ENCODE peak calls at places on chromosome 12, in ten cellular contexts. H is AG09309; I is coronary artery; B is neural progenitor cell; F is dorsolateral prefrontal cortex; O is CD4-positive, alpha-beta T cell; T is HL-60; D is ovary; V is Caco-2; E is uterus. G is an unnamed sample.

GRCh38 chr12:4645023-4645422 is 3.8 kb downstream of the AKAP3 start:
- DNase-seq in D (no peak), E (no peak), T (no peak), B (no peak), F (no peak), O (no peak), H (no peak), I (no peak), V (no peak), G (no peak)

GRCh38 chr12:132314516-132315233 is 14.7 kb downstream of the GALNT9 start:
- DNase-seq in T (no peak), O (no peak), V (no peak), B (no peak), D (no peak), I (no peak), E (no peak), F (peak), H (no peak), G (no peak)

GRCh38 chr12:5328669-5329068 is 103.2 kb upstream of the NTF3 start:
- DNase-seq in H (no peak), F (no peak), B (peak), E (no peak), V (no peak), I (no peak), T (no peak), D (no peak), O (no peak), G (no peak)

GRCh38 chr12:126895946-126896520 is 1370.9 kb upstream of the TMEM132C start:
- DNase-seq in E (no peak), H (no peak), F (no peak), T (no peak), V (no peak), O (no peak), D (no peak), B (no peak), I (no peak), G (no peak)

GRCh38 chr12:21725731-21726130 is 48.8 kb downstream of the KCNJ8 start:
- DNase-seq in O (no peak), F (no peak), H (no peak), D (no peak), V (no peak), T (no peak), B (no peak), I (no peak), E (no peak), G (no peak)

GRCh38 chr12:32298917-32299316 is 100.4 kb upstream of the FGD4 start:
- DNase-seq in O (no peak), F (no peak), H (peak), T (no peak), B (no peak), E (no peak), D (no peak), I (no peak), V (no peak), G (no peak)

GRCh38 chr12:15854916-15855315 is 27.3 kb upstream of the STRAP start:
- DNase-seq in I (no peak), F (no peak), B (peak), E (no peak), V (no peak), T (no peak), H (no peak), D (no peak), O (no peak), G (no peak)

GRCh38 chr12:89648211-89648930 is 60.3 kb downstream of the ATP2B1 start:
- DNase-seq in V (peak), D (no peak), F (no peak), I (no peak), E (no peak), H (no peak), T (no peak), B (peak), O (no peak), G (no peak)

GRCh38 chr12:46908936-46909635 is 83.3 kb upstream of the SLC38A4 start:
- DNase-seq in F (no peak), O (no peak), T (no peak), D (no peak), E (no peak), I (no peak), V (no peak), H (no peak), B (no peak), G (no peak)

GRCh38 chr12:52691076-52691764 is 11.0 kb upstream of the KRT1 start:
- DNase-seq in H (no peak), D (peak), I (no peak), O (peak), V (peak), B (peak), F (peak), E (no peak), T (no peak), G (peak)

GRCh38 chr12:27966870-27967269 is 5.7 kb downstream of the PTHLH start:
- DNase-seq in T (no peak), H (peak), D (no peak), F (no peak), V (peak), B (no peak), I (no peak), O (no peak), E (no peak), G (no peak)

GRCh38 chr12:95446511-95446910 is 27.4 kb upstream of the METAP2 start:
- DNase-seq in T (no peak), F (peak), O (no peak), I (no peak), D (peak), B (peak), E (peak), H (no peak), V (peak), G (peak)

GRCh38 chr12:50765325-50765911 is 1.5 kb downstream of the ATF1 start:
- DNase-seq in T (peak), V (peak), F (peak), D (peak), E (no peak), O (peak), B (peak), I (no peak), H (no peak), G (peak)

GRCh38 chr12:71452006-71452405 is 12.4 kb downstream of the LGR5 start:
- DNase-seq in T (no peak), H (no peak), B (no peak), V (no peak), D (no peak), I (no peak), F (no peak), E (no peak), O (no peak), G (no peak)

GRCh38 chr12:119835068-119835467 is 42.1 kb downstream of the CIT start:
- DNase-seq in O (no peak), I (no peak), V (peak), F (no peak), D (no peak), H (no peak), T (no peak), B (peak), E (no peak), G (no peak)
- TF ChIP-seq CTCF in O (no peak), I (no peak), V (peak), F (no peak), D (no peak), H (peak), T (no peak), B (peak), E (no peak), G (no peak)

GRCh38 chr12:64323476-64324225 is 66.9 kb downstream of the C12orf56 start:
- DNase-seq in I (no peak), T (no peak), O (no peak), D (no peak), E (no peak), F (no peak), B (no peak), V (peak), H (no peak), G (no peak)

GRCh38 chr12:64320611-64321010 is 69.9 kb downstream of the C12orf56 start:
- DNase-seq in O (no peak), T (no peak), H (no peak), V (no peak), D (no peak), F (no peak), I (no peak), B (no peak), E (no peak), G (no peak)

GRCh38 chr12:64323006-64323405 is 67.6 kb downstream of the C12orf56 start:
- DNase-seq in H (no peak), D (no peak), I (no peak), E (no peak), B (no peak), T (no peak), O (no peak), F (no peak), V (no peak), G (no peak)

DNA sequence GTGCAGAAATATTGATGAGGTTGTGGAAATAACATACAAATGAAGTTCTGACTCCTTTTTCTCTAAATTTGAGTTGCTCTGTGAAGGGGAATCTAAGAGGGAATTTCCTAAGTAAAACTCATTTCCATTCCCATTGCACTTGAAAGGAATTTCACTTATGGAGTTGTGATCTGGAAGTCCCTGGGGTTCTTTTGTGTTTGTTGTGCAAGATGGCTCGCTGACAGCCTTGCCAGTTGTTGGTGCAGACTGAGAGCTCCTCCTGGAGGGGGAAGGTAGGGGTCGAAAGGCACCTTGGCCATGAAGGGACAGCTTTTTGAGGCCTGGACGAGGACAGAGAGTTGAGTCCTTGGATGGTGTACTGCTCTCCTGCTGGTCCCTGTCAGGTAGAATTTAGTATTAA is 72.0 kb downstream of the C12orf56 start:
- DNase-seq in D (no peak), T (no peak), V (peak), I (no peak), B (no peak), O (no peak), E (no peak), H (no peak), F (no peak), G (no peak)
- TF ChIP-seq CTCF in D (no peak), T (no peak), V (peak), I (no peak), B (peak), O (no peak), E (no peak), H (no peak), F (no peak), G (no peak)

GRCh38 chr12:3227076-3227975 is 150.1 kb downstream of the TSPAN9 start:
- DNase-seq in B (peak), H (no peak), V (no peak), O (no peak), T (no peak), E (no peak), D (no peak), F (no peak), I (no peak), G (no peak)
- TF ChIP-seq CTCF in B (peak), H (no peak), V (no peak), O (no peak), T (no peak), E (no peak), D (no peak), F (no peak), I (no peak), G (no peak)

GRCh38 chr12:25052191-25053020 is 103.5 kb upstream of the BCAT1 start:
- DNase-seq in H (no peak), V (peak), E (no peak), F (no peak), I (no peak), D (no peak), B (no peak), T (peak), O (peak), G (no peak)
- TF ChIP-seq CTCF in H (no peak), V (no peak), E (no peak), F (no peak), I (no peak), D (no peak), B (no peak), T (no peak), O (no peak), G (no peak)

GRCh38 chr12:104669057-104669770 is 212.5 kb downstream of the CHST11 start:
- DNase-seq in I (peak), E (peak), D (peak), V (no peak), O (no peak), F (peak), B (peak), H (no peak), T (no peak), G (no peak)
- TF ChIP-seq CTCF in I (no peak), E (peak), D (no peak), V (peak), O (no peak), F (peak), B (peak), H (peak), T (no peak), G (no peak)

GRCh38 chr12:41184864-41185263 is 3.3 kb upstream of the PDZRN4 start:
- DNase-seq in V (no peak), T (no peak), F (no peak), H (no peak), E (no peak), B (no peak), I (no peak), D (no peak), O (no peak), G (no peak)
- TF ChIP-seq CTCF in V (no peak), T (no peak), F (no peak), H (no peak), E (no peak), B (no peak), I (no peak), D (no peak), O (no peak), G (no peak)

G was measured in glutamatergic neuron.